ENCODE peak calls at places on chromosomes 11 and 22, in four cellular contexts. R is fibroblast of lung, F is GM18507, S is uterus. T is an unnamed sample.

GRCh38 chr22:39221999-39222686 is 22.6 kb downstream of the PDGFB start:
- DNase-seq in S (no peak), F (no peak), R (no peak), T (no peak)

GRCh38 chr11:67337257-67337656 is 16.1 kb downstream of the POLD4 start:
- DNase-seq in F (no peak), S (no peak), R (no peak), T (no peak)

GRCh38 chr11:109933126-109933525 is 160.1 kb upstream of the ZC3H12C start:
- DNase-seq in R (peak; percentile 90), S (no peak), F (no peak), T (peak; percentile 33)

GRCh38 chr11:32781721-32782120 is 12.7 kb downstream of the CCDC73 start:
- DNase-seq in S (no peak), F (no peak), R (no peak), T (no peak)

GRCh38 chr11:4065086-4065485 is 29.5 kb upstream of the RRM1 start:
- DNase-seq in F (no peak), S (no peak), R (no peak), T (no peak)

GRCh38 chr11:22234743-22235142 is 41.9 kb downstream of the ANO5 start:
- DNase-seq in S (no peak), F (no peak), R (no peak), T (no peak)

GRCh38 chr11:123072279-123072678 is 10.3 kb upstream of the HSPA8 start:
- DNase-seq in R (no peak), F (no peak), S (no peak), T (no peak)

GRCh38 chr11:3799883-3800282 is 2.5 kb upstream of the NUP98 start:
- DNase-seq in R (no peak), F (no peak), S (no peak), T (no peak)

GRCh38 chr11:95790933-95791247 is 592 bp downstream of the CEP57 start:
- DNase-seq in F (no peak), S (peak; percentile 65), R (peak; percentile 66), T (peak; percentile 64)

GRCh38 chr11:126231725-126232459 is 20.3 kb downstream of the FAM118B start:
- DNase-seq in F (no peak), R (peak; percentile 59), S (no peak), T (peak; percentile 66)

T was measured in IMR-90.